ENCODE peak calls at places on chromosomes 6 and 20, in eight cellular contexts. P is mucosa of descending colon; X is left ventricle myocardium superior; J is stimulated activated naive B cell treated with anti-CD40 and anti-IgM and Interleukin-4, amounts not matched to agents 10 μg/mL and 1 μg/mL and 100 μg/mL, for 72 hours; Z is activated CD8-positive, alpha-beta T cell treated with anti-CD3 and anti-CD28 coated beads, Interleukin-2, amount 10 ng/mL, durations not matched to agents 7 days and 5 days; H is upper lobe of left lung; T is Panc1; O is esophagus mucosa. S is an unnamed sample.
A peak's percentile ranks its signal among the peaks of the same experiment; 100 is the strongest.

GRCh38 chr20:57795347-57795697 is 85.5 kb upstream of the PMEPA1 start:
- ATAC-seq in P (no peak), O (no peak), T (peak; percentile 43), J (no peak), H (no peak), Z (no peak), X (peak; percentile 90), S (no peak)

GRCh38 chr20:50592282-50593004 is 82.3 kb downstream of the PTPN1 start:
- ATAC-seq in Z (no peak), H (peak; percentile 21), T (peak; percentile 8), O (no peak), X (peak; percentile 83), J (no peak), P (no peak), S (no peak)

GRCh38 chr6:19771753-19772336 is 65.3 kb upstream of the ID4 start:
- ATAC-seq in P (no peak), O (no peak), H (no peak), Z (no peak), J (no peak), T (no peak), X (no peak), S (no peak)

GRCh38 chr6:139230421-139230840 is 61.4 kb downstream of the TXLNB start:
- ATAC-seq in O (peak; percentile 94), T (no peak), H (peak; percentile 28), Z (no peak), X (peak; percentile 47), J (no peak), P (peak; percentile 18), S (no peak)

GRCh38 chr20:44442298-44443070 is 33.2 kb upstream of the TTPAL start:
- ATAC-seq in T (no peak), P (peak; percentile 87), H (peak; percentile 66), J (no peak), O (no peak), Z (no peak), X (no peak), S (no peak)

GRCh38 chr6:139153876-139154275 is 19.0 kb downstream of the HECA start:
- ATAC-seq in H (no peak), T (no peak), Z (no peak), P (no peak), J (peak; percentile 47), X (no peak), O (no peak), S (no peak)

GRCh38 chr6:108027594-108027993 is 46.9 kb downstream of the OSTM1 start:
- ATAC-seq in H (no peak), X (no peak), J (no peak), T (no peak), P (peak; percentile 87), Z (no peak), O (peak; percentile 78), S (no peak)

GRCh38 chr6:36907781-36908180 is 22.0 kb downstream of the C6orf89 start:
- ATAC-seq in Z (no peak), T (no peak), J (no peak), O (peak; percentile 53), X (peak; percentile 90), H (no peak), P (no peak), S (no peak)

GRCh38 chr6:169158750-169159149 is 94.9 kb downstream of the THBS2 start:
- ATAC-seq in Z (no peak), X (no peak), P (no peak), H (no peak), O (no peak), T (no peak), J (no peak), S (no peak)

GRCh38 chr6:135251416-135251815 is 70.3 kb downstream of the MYB start:
- ATAC-seq in X (no peak), H (peak; percentile 47), Z (no peak), T (no peak), P (peak; percentile 86), O (no peak), J (no peak), S (no peak)

GRCh38 chr6:87183687-87184086 is 28.3 kb downstream of the ZNF292 start:
- ATAC-seq in X (no peak), Z (no peak), J (no peak), O (peak; percentile 79), T (no peak), H (no peak), P (no peak), S (no peak)

GRCh38 chr20:15378151-15378550 is 1040.7 kb upstream of the FLRT3 start:
- ATAC-seq in T (no peak), Z (no peak), O (no peak), H (no peak), X (no peak), J (no peak), P (no peak), S (no peak)

GRCh38 chr6:22737331-22737730 is 168.0 kb downstream of the HDGFL1 start:
- ATAC-seq in X (peak; percentile 49), P (peak; percentile 28), Z (no peak), O (no peak), T (no peak), H (no peak), J (no peak), S (no peak)

GRCh38 chr6:37177083-37177949 is 7.4 kb downstream of the PIM1 start:
- ATAC-seq in J (peak; percentile 21), O (peak; percentile 50), P (peak; percentile 33), Z (peak; percentile 13), H (peak; percentile 35), T (no peak), X (no peak), S (peak; percentile 54)

GRCh38 chr6:159578629-159579028 is 114.4 kb downstream of the SOD2 start:
- ATAC-seq in T (no peak), H (no peak), X (no peak), O (peak; percentile 88), P (no peak), J (no peak), Z (no peak), S (no peak)

GRCh38 chr6:143773503-143773902 is 69.6 kb upstream of the LTV1 start:
- ATAC-seq in J (no peak), X (peak; percentile 74), H (peak; percentile 77), T (no peak), P (peak; percentile 14), O (peak; percentile 23), Z (no peak), S (no peak)

GRCh38 chr6:70166088-70166958 is 136.6 kb downstream of the COL9A1 start:
- ATAC-seq in P (peak; percentile 85), H (peak; percentile 83), Z (peak; percentile 70), J (peak; percentile 91), O (peak; percentile 49), T (peak; percentile 95), X (peak; percentile 63), S (peak; percentile 58)

GRCh38 chr20:45355209-45355608 is 7.0 kb upstream of the SDC4 start:
- ATAC-seq in J (peak; percentile 57), T (no peak), H (no peak), Z (peak; percentile 69), O (peak; percentile 33), P (peak; percentile 49), X (no peak), S (no peak)

GRCh38 chr6:837380-837779 is 144.4 kb upstream of the EXOC2 start:
- ATAC-seq in X (no peak), O (peak; percentile 88), P (no peak), H (no peak), T (no peak), J (no peak), Z (no peak), S (no peak)

GRCh38 chr6:149122850-149123821 is 194.4 kb upstream of the TAB2 start:
- ATAC-seq in O (no peak), P (no peak), T (no peak), H (no peak), X (no peak), J (no peak), Z (no peak), S (no peak)

GRCh38 chr20:50691585-50692552 is 527 bp upstream of the RIPOR3 start:
- ATAC-seq in H (peak; percentile 33), O (no peak), X (peak; percentile 44), J (no peak), Z (no peak), P (peak; percentile 22), T (peak; percentile 40), S (no peak)

GRCh38 chr6:129416337-129416990 is 293.5 kb downstream of the ARHGAP18 start:
- ATAC-seq in O (no peak), P (peak; percentile 9), Z (no peak), J (no peak), H (peak; percentile 31), T (peak; percentile 26), X (peak; percentile 96), S (peak; percentile 53)

GRCh38 chr6:41723936-41724637 is 11.3 kb downstream of the TFEB start:
- ATAC-seq in P (no peak), O (no peak), J (peak; percentile 20), H (no peak), X (no peak), T (peak; percentile 7), Z (no peak), S (peak; percentile 40)

GRCh38 chr6:3402310-3403243 is 54.3 kb downstream of the SLC22A23 start:
- ATAC-seq in J (no peak), H (peak; percentile 18), O (peak; percentile 91), T (peak; percentile 34), P (peak; percentile 58), X (no peak), Z (no peak), S (peak; percentile 39)

GRCh38 chr20:62420846-62421715 is 6.3 kb downstream of the RBBP8NL start:
- ATAC-seq in H (no peak), P (no peak), Z (no peak), O (no peak), X (peak; percentile 12), J (no peak), T (no peak), S (no peak)

GRCh38 chr6:14025160-14025559 is 92.4 kb upstream of the CD83 start:
- ATAC-seq in O (no peak), Z (no peak), T (no peak), J (peak; percentile 97), P (no peak), H (peak; percentile 54), X (no peak), S (peak; percentile 89)

GRCh38 chr6:38179794-38180430 is 360.4 kb downstream of the ZFAND3 start:
- ATAC-seq in Z (no peak), P (no peak), H (no peak), O (no peak), J (no peak), T (peak; percentile 49), X (no peak), S (no peak)

GRCh38 chr6:14361956-14362587 is 244.5 kb downstream of the CD83 start:
- ATAC-seq in P (no peak), H (no peak), J (no peak), Z (no peak), X (peak; percentile 67), T (no peak), O (no peak), S (no peak)

GRCh38 chr20:5675103-5676091 is 74.8 kb upstream of the SHLD1 start:
- ATAC-seq in J (peak; percentile 3), T (no peak), H (peak; percentile 76), P (peak; percentile 24), X (peak; percentile 53), Z (no peak), O (no peak), S (no peak)

GRCh38 chr20:46946796-46947195 is 52.2 kb downstream of the EYA2 start:
- ATAC-seq in Z (no peak), H (no peak), O (no peak), P (peak; percentile 20), X (no peak), J (no peak), T (no peak), S (no peak)

GRCh38 chr6:26375270-26375669 is 7.6 kb upstream of the BTN2A2 start:
- ATAC-seq in Z (no peak), P (no peak), O (no peak), X (no peak), T (no peak), H (no peak), J (no peak), S (no peak)

GRCh38 chr20:11850901-11851300 is 66.8 kb upstream of the BTBD3 start:
- ATAC-seq in O (no peak), H (no peak), J (no peak), X (no peak), P (no peak), T (no peak), Z (no peak), S (no peak)

GRCh38 chr6:36505744-36506534 is 41.3 kb downstream of the STK38 start:
- ATAC-seq in T (no peak), X (no peak), J (no peak), H (no peak), P (no peak), Z (no peak), O (no peak), S (no peak)

GRCh38 chr6:37858363-37858762 is 38.8 kb downstream of the ZFAND3 start:
- ATAC-seq in P (no peak), X (no peak), H (no peak), Z (no peak), T (no peak), J (no peak), O (no peak), S (no peak)

S was measured in stimulated activated memory B cell treated with anti-CD40 and anti-IgM and Interleukin-4, amounts not matched to agents 10 μg/mL and 1 μg/mL and 100 μg/mL, for 72 hours.